ENCODE peak calls at places on chromosomes 3 and 15, in nine cellular contexts. U, P, R, X, C, F, N, D and S are unnamed samples.

GRCh38 chr3:177498037-177498857 is 301.0 kb upstream of the TBL1XR1 start:
- DNase-seq in U (peak; percentile 52), N (no peak), P (no peak), X (no peak), F (no peak), C (peak; percentile 85), D (peak; percentile 60), R (no peak), S (peak; percentile 95)

GRCh38 chr3:48543271-48543866 is 13.2 kb downstream of the PFKFB4 start:
- DNase-seq in X (no peak), U (no peak), P (no peak), R (no peak), N (no peak), F (no peak), D (no peak), C (no peak), S (peak; percentile 12)

GRCh38 chr15:90644946-90645725 is 72.0 kb upstream of the BLM start:
- DNase-seq in F (no peak), C (no peak), X (no peak), U (no peak), R (no peak), N (no peak), P (no peak), D (no peak), S (no peak)

GRCh38 chr3:166879661-166880060 is 500.4 kb downstream of the ZBBX start:
- DNase-seq in P (no peak), U (no peak), N (no peak), X (no peak), C (no peak), R (no peak), D (no peak), F (no peak), S (no peak)

GRCh38 chr3:116579843-116580242 is 129.7 kb upstream of the TUSC7 start:
- DNase-seq in X (no peak), N (no peak), D (no peak), R (no peak), F (no peak), P (no peak), C (peak; percentile 5), U (peak; percentile 20), S (peak; percentile 6)

GRCh38 chr3:29281265-29282228 is 676 bp downstream of the RBMS3 start:
- DNase-seq in F (no peak), N (no peak), P (no peak), D (no peak), R (no peak), X (peak; percentile 67), U (peak; percentile 59), C (peak; percentile 55), S (peak; percentile 82)

GRCh38 chr15:52445553-52445952 is 83.1 kb downstream of the MYO5A start:
- DNase-seq in F (no peak), N (no peak), U (no peak), R (no peak), P (no peak), C (no peak), X (no peak), D (no peak), S (no peak)

GRCh38 chr15:85100186-85100937 is 118.7 kb downstream of the PDE8A start:
- DNase-seq in R (no peak), F (no peak), P (peak; percentile 22), D (no peak), C (no peak), X (peak; percentile 11), N (no peak), U (peak; percentile 8), S (peak; percentile 48)

GRCh38 chr15:67109141-67110034 is 44.0 kb downstream of the SMAD3 start:
- DNase-seq in X (peak; percentile 98), C (peak; percentile 100), P (no peak), R (peak; percentile 84), N (no peak), D (peak; percentile 96), F (no peak), U (peak; percentile 99), S (peak; percentile 100)

GRCh38 chr3:21747376-21747775 is 3.6 kb downstream of the ZNF385D start:
- DNase-seq in C (peak; percentile 43), R (no peak), X (no peak), U (no peak), D (no peak), P (no peak), F (no peak), N (no peak), S (peak; percentile 84)

GRCh38 chr3:41120461-41120860 is 78.8 kb upstream of the CTNNB1 start:
- DNase-seq in P (no peak), R (no peak), U (no peak), C (no peak), F (no peak), D (no peak), X (no peak), N (no peak), S (no peak)